ENCODE peak calls at places on chromosomes 2 and 18, in four cellular contexts. One of them, this sample, is unnamed.
A peak's percentile ranks its signal among the peaks of the same experiment; 100 is the strongest.

GRCh38 chr2:170845343-170845742 is 28.7 kb downstream of the GAD1 start:
- DNase-seq in HepG2: no peak
- DNase-seq in HEK293T: peak; percentile 27
- DNase-seq in K562: peak; percentile 51
- DNase-seq in this sample: no peak

GRCh38 chr2:217988014-217988839 is 14.6 kb downstream of the TNS1 start:
- DNase-seq in HepG2: peak; percentile 58
- DNase-seq in HEK293T: peak; percentile 83
- DNase-seq in K562: peak; percentile 68
- DNase-seq in this sample: no peak

GRCh38 chr2:17813742-17814458 is 2.4 kb upstream of the MSGN1 start:
- DNase-seq in HepG2: no peak
- DNase-seq in HEK293T: no peak
- DNase-seq in K562: no peak
- DNase-seq in this sample: peak; percentile 82

GRCh38 chr18:34003687-34004086 is 221.0 kb downstream of the NOL4 start:
- DNase-seq in HepG2: no peak
- DNase-seq in HEK293T: no peak
- DNase-seq in K562: no peak
- DNase-seq in this sample: no peak

GRCh38 chr2:233470007-233470687 is 96.4 kb downstream of the USP40 start:
- DNase-seq in HepG2: no peak
- DNase-seq in HEK293T: no peak
- DNase-seq in K562: peak; percentile 43
- DNase-seq in this sample: no peak

GRCh38 chr2:69298261-69298660 is 88.8 kb downstream of the GFPT1 start:
- DNase-seq in HepG2: peak; percentile 37
- DNase-seq in HEK293T: no peak
- DNase-seq in K562: no peak
- DNase-seq in this sample: no peak

GRCh38 chr2:152440460-152440859 is 105.5 kb downstream of the FMNL2 start:
- DNase-seq in HepG2: no peak
- DNase-seq in HEK293T: no peak
- DNase-seq in K562: no peak
- DNase-seq in this sample: no peak

GRCh38 chr18:75811156-75811555 is 383.7 kb upstream of the SMIM21 start:
- DNase-seq in HepG2: no peak
- DNase-seq in HEK293T: no peak
- DNase-seq in K562: no peak
- DNase-seq in this sample: no peak

GRCh38 chr2:82954868-82955267 is 1504.2 kb downstream of the SUCLG1 start:
- DNase-seq in HepG2: no peak
- DNase-seq in HEK293T: no peak
- DNase-seq in K562: no peak
- DNase-seq in this sample: no peak

GRCh38 chr2:222248818-222249217 is 50.0 kb downstream of the PAX3 start:
- DNase-seq in HepG2: no peak
- DNase-seq in HEK293T: no peak
- DNase-seq in K562: no peak
- DNase-seq in this sample: no peak

GRCh38 chr2:184611221-184612085 is 13.1 kb downstream of the ZNF804A start:
- DNase-seq in HepG2: no peak
- DNase-seq in HEK293T: no peak
- DNase-seq in K562: no peak
- DNase-seq in this sample: no peak

GRCh38 chr2:232800166-232800565 is 23.8 kb upstream of the KCNJ13 start:
- DNase-seq in HepG2: no peak
- DNase-seq in HEK293T: no peak
- DNase-seq in K562: no peak
- DNase-seq in this sample: no peak

GRCh38 chr18:70200286-70200685 is 5.2 kb downstream of the RTTN start:
- DNase-seq in HepG2: no peak
- DNase-seq in HEK293T: no peak
- DNase-seq in K562: no peak
- DNase-seq in this sample: no peak

GRCh38 chr2:208077286-208077685 is 47.0 kb downstream of the CRYGD start:
- DNase-seq in HepG2: no peak
- DNase-seq in HEK293T: no peak
- DNase-seq in K562: no peak
- DNase-seq in this sample: no peak

DNA sequence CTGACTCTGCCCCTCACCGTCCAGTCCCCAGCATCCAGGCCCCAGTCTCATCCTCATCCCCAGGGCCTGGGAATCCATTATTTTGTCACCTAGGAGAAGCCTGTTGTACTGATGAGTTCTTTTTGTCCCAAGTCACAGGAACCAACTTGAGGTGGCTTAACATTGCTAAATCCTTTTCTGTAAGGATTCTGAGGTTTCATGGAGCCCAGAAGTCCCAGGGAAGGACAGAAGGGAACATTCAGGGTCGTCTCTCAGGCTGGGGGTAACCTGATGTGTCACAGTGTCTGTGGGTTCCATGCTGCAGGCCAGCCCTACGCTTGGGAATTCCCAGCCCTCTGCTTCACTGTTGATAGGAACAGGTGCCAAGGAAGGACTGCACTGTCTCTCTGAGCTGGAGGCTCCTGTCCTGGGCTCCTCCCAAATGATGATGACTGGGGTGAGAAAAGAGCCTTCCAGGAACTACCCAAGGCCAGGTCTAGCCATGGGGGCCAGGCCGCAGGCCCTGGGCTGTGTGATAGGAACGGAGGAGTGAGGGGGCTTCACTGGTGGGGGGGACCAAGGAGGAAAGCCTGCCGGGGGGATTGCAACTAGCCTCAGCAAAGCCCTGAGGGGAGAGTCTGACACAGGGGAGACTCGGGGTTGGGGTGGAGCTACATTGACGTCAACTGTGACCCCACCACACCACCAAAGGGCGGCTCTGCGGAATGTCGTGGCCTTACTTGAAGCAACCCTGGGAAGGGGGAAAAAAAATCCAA is 145.7 kb downstream of the SMAD7 start:
- DNase-seq in HepG2: no peak
- DNase-seq in HEK293T: no peak
- DNase-seq in K562: no peak
- DNase-seq in this sample: no peak
- TF ChIP-seq FOXK2 in HepG2: no peak
- TF ChIP-seq FOXK2 in HEK293T: no peak
- TF ChIP-seq FOXK2 in K562: no peak
- TF ChIP-seq FOXK2 in this sample: no peak

DNA sequence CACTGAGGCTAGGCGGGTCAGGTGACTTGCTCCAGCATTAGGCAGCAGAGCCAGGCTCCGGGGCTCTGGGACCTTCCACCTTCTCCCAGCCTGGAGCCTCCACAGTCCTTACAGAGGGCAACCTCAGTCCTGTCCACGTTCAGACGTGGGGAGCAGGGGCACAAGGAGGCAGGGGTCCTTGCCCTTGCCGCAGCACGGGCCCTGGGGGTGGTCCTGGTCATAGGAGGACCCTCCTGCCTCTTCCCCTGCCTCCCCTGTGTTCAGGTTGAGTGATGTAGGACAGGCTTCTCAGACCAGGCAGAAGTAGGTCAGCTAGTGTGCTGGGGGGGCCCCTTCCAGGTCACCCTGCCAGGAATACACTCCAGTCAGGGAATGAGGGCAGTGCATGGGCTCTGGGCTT is 5.4 kb upstream of the ARHGEF4 start:
- DNase-seq in HepG2: no peak
- DNase-seq in HEK293T: no peak
- DNase-seq in K562: no peak
- DNase-seq in this sample: no peak
- TF ChIP-seq FOXK2 in HepG2: no peak
- TF ChIP-seq FOXK2 in HEK293T: no peak
- TF ChIP-seq FOXK2 in K562: no peak
- TF ChIP-seq FOXK2 in this sample: no peak

DNA sequence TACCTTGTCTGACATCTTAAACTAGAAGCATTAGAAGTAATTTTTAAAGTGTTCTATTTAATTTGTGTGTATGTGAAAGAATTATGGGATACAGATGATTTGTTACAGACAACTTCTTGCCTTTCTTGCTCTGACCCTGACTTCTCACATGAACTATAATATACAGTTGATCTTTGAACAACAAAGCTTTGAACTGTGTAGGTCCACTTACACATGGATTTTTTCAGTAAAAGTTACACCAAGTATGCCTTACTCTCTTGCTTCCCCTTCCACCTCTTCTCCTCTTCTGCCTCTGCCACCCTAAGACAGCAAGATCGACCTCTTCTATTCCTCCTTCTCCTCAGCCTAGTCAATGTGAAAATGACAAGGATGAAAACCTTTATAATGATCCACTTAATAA is 42.2 kb downstream of the SLC40A1 start:
- DNase-seq in HepG2: no peak
- DNase-seq in HEK293T: no peak
- DNase-seq in K562: no peak
- DNase-seq in this sample: no peak
- TF ChIP-seq FOXK2 in HepG2: no peak
- TF ChIP-seq FOXK2 in HEK293T: no peak
- TF ChIP-seq FOXK2 in K562: no peak
- TF ChIP-seq FOXK2 in this sample: no peak

GRCh38 chr2:144596074-144596871 is 76.4 kb upstream of the ZEB2 start:
- DNase-seq in HepG2: peak; percentile 33
- DNase-seq in HEK293T: no peak
- DNase-seq in K562: peak; percentile 70
- DNase-seq in this sample: no peak
- TF ChIP-seq FOXK2 in HepG2: no peak
- TF ChIP-seq FOXK2 in HEK293T: no peak
- TF ChIP-seq FOXK2 in K562: no peak
- TF ChIP-seq FOXK2 in this sample: no peak

DNA sequence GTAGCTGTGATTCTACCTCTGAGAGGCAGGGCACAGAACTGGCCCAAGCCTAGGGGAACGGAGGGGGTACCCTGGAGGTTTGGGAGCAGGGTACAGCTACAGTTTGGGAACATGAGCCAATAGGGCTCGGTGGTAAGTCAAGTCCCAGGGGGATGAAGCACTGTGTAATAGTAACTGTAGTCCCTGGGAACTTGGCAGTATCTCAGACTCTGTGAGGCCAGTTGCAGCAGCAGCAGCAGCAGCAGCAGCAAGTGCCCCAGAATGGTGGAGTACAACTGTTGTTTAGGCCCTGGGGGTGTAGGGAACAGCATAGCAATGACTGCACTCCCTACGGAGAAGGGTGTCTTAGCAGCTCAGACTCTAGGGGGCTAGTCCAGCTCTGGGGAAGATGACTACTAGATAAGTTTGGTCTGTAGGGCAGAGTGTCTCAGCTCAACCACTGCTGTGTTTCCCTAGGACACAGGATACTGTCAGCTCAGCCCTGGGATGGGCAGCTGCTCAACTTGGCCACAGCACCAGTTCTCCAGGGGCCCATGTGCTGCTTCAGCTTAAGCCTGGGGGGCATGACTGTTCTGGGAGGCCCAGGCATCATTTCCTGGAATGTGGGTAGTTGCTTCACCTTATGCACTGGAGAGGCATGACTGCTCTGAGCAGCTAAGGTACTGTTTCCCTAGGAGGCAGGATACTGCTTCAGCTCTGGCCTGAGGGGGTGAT is 20.5 kb downstream of the CARF start:
- DNase-seq in HepG2: no peak
- DNase-seq in HEK293T: no peak
- DNase-seq in K562: no peak
- DNase-seq in this sample: no peak
- TF ChIP-seq FOXK2 in HepG2: no peak
- TF ChIP-seq FOXK2 in HEK293T: no peak
- TF ChIP-seq FOXK2 in K562: no peak
- TF ChIP-seq FOXK2 in this sample: no peak

GRCh38 chr18:5462227-5462626 is 81.6 kb downstream of the EPB41L3 start:
- DNase-seq in HepG2: no peak
- DNase-seq in HEK293T: no peak
- DNase-seq in K562: no peak
- DNase-seq in this sample: no peak
- TF ChIP-seq FOXK2 in HepG2: no peak
- TF ChIP-seq FOXK2 in HEK293T: no peak
- TF ChIP-seq FOXK2 in K562: no peak
- TF ChIP-seq FOXK2 in this sample: no peak

DNA sequence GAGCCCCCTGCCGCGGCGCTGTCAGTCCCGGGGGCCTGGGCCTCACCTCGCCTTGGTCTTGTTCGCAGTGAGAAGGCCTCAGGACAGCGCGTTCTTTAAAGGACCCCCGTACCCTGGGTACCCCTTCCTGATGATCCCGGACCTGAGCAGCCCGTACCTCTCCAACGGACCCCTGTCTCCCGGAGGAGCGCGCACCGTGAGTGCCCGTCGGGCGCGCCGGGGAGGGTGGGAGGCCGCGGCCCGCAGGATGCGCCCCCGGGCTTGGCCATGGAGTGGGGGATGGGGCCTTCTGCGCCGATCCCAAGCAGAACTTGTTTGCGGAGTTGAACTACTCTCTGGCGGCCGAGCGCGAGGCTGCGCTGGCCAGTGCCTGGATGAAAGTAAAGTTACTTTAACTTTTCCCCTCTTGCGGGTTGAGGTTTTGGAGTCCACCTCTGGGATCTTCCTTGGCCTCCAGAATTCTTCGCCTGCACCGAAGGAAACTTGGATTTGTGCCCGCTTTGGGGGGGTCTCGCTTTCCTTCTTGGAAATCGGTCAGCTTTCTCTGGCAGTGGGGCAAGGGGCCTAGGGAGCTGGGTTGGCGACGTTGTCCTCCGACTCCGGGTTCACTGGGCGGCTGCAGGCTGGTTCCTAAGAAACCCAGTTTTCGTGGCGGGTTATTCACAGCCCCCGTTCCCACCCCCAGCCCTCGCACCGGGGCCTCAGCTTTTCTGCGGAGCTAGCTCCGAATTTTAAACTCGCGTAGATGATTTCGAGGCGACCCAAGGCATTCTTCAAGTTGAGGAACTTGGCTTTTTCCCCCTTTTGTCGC is 1.3 kb downstream of the TCF7L1 start:
- DNase-seq in HepG2: no peak
- DNase-seq in HEK293T: no peak
- DNase-seq in K562: peak; percentile 10
- DNase-seq in this sample: no peak
- TF ChIP-seq FOXK2 in HepG2: no peak
- TF ChIP-seq FOXK2 in HEK293T: no peak
- TF ChIP-seq FOXK2 in K562: no peak
- TF ChIP-seq FOXK2 in this sample: no peak

DNA sequence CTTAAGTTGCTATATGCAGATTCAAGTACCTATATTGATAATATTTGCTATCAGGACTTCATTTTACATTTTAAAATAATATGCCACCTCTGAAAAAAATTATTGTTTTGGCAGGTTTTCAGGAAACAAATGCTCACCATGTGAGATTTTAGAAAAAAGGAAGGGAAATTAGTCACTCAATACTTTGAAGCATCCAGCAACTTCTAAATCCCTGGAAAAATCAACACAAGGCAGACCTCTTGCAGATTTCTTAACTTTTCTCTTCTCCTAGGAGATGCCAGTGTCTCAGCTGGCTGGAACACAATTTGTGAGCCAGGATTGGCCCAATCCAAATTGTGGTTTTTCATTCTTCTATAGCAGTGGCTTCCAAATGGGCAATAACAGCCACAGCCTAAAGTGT is 27.9 kb upstream of the THOC1 start:
- DNase-seq in HepG2: no peak
- DNase-seq in HEK293T: no peak
- DNase-seq in K562: no peak
- DNase-seq in this sample: no peak
- TF ChIP-seq FOXK2 in HepG2: no peak
- TF ChIP-seq FOXK2 in HEK293T: no peak
- TF ChIP-seq FOXK2 in K562: no peak
- TF ChIP-seq FOXK2 in this sample: no peak

GRCh38 chr18:26745288-26745975 is 120.1 kb downstream of the AQP4 start:
- DNase-seq in HepG2: no peak
- DNase-seq in HEK293T: no peak
- DNase-seq in K562: no peak
- DNase-seq in this sample: no peak

GRCh38 chr18:26747131-26747475 is 118.4 kb downstream of the AQP4 start:
- DNase-seq in HepG2: no peak
- DNase-seq in HEK293T: no peak
- DNase-seq in K562: no peak
- DNase-seq in this sample: no peak

GRCh38 chr18:26741041-26741440 is 124.5 kb downstream of the AQP4 start:
- DNase-seq in HepG2: no peak
- DNase-seq in HEK293T: no peak
- DNase-seq in K562: no peak
- DNase-seq in this sample: no peak

GRCh38 chr18:26746284-26747130 is 119.0 kb downstream of the AQP4 start:
- DNase-seq in HepG2: peak; percentile 10
- DNase-seq in HEK293T: no peak
- DNase-seq in K562: no peak
- DNase-seq in this sample: no peak
- TF ChIP-seq FOXK2 in HepG2: no peak
- TF ChIP-seq FOXK2 in HEK293T: no peak
- TF ChIP-seq FOXK2 in K562: no peak
- TF ChIP-seq FOXK2 in this sample: no peak